ENCODE peak calls at places on chromosomes 2 and 18, in four cellular contexts. A is stimulated activated CD4-positive, alpha-beta T cell treated with anti-CD3 and anti-CD28 coated beads, Interleukin-15, amount 100 ng/mL, for 1 hour; Z is left lobe of liver; B is endothelial cell of umbilical vein. G is an unnamed sample.

GRCh38 chr2:26144031-26144430 is 28.9 kb upstream of the GAREM2 start:
- DNase-seq in B (no peak), Z (no peak), A (no peak), G (no peak)

GRCh38 chr2:227613272-227613660 is 1.4 kb downstream of the SCYGR3 start:
- DNase-seq in A (no peak), Z (no peak), B (no peak), G (no peak)

GRCh38 chr2:235857613-235858012 is 310.6 kb downstream of the GBX2 start:
- DNase-seq in Z (no peak), B (no peak), A (no peak), G (no peak)

GRCh38 chr2:65477590-65477989 is 45.2 kb upstream of the SPRED2 start:
- DNase-seq in A (no peak), Z (no peak), B (no peak), G (no peak)

GRCh38 chr2:240438810-240439697 is 3.6 kb downstream of the GPC1 start:
- DNase-seq in B (no peak), A (no peak), Z (no peak), G (peak; percentile 64)

GRCh38 chr2:225165052-225165451 is 122.8 kb upstream of the DOCK10 start:
- DNase-seq in Z (no peak), B (no peak), A (no peak), G (no peak)

GRCh38 chr2:2843969-2844548 is 513.0 kb upstream of the MYT1L start:
- DNase-seq in Z (no peak), A (no peak), B (no peak), G (peak; percentile 9)

GRCh38 chr18:28281400-28281799 is 104.5 kb upstream of the CDH2 start:
- DNase-seq in B (no peak), Z (no peak), A (no peak), G (no peak)

GRCh38 chr18:8548186-8548585 is 61.1 kb upstream of the RAB12 start:
- DNase-seq in B (no peak), Z (no peak), A (no peak), G (no peak)

GRCh38 chr2:162545254-162545653 is 201.3 kb downstream of the GCA start:
- DNase-seq in Z (no peak), A (no peak), B (no peak), G (no peak)

GRCh38 chr2:1117569-1117968 is 166.9 kb downstream of the SNTG2 start:
- DNase-seq in B (no peak), Z (no peak), A (no peak), G (no peak)

GRCh38 chr2:52113338-52113737 is 1081.4 kb upstream of the NRXN1 start:
- DNase-seq in Z (no peak), A (no peak), B (no peak), G (no peak)

GRCh38 chr2:157055660-157056199 is 201.8 kb upstream of the GALNT5 start:
- DNase-seq in Z (no peak), B (peak; percentile 61), A (no peak), G (no peak)

GRCh38 chr2:231250698-231251097 is 52.3 kb downstream of the ARMC9 start:
- DNase-seq in Z (no peak), A (no peak), B (no peak), G (no peak)

GRCh38 chr2:1476617-1477195 is 63.4 kb downstream of the TPO start:
- DNase-seq in A (no peak), Z (no peak), B (no peak), G (peak; percentile 72)

GRCh38 chr18:42814618-42815017 is 300.9 kb downstream of the RIT2 start:
- DNase-seq in A (no peak), Z (no peak), B (no peak), G (no peak)

GRCh38 chr2:189297446-189297845 is 117.9 kb upstream of the COL5A2 start:
- DNase-seq in B (no peak), Z (no peak), A (no peak), G (no peak)

GRCh38 chr2:240856151-240856980 is 12.3 kb upstream of the AGXT start:
- DNase-seq in B (no peak), Z (peak; percentile 95), A (no peak), G (no peak)

GRCh38 chr2:159797468-159798375 is at the start of gene CD302:
- DNase-seq in Z (peak; percentile 91), A (peak; percentile 16), B (peak; percentile 75), G (peak; percentile 86)

GRCh38 chr2:159738509-159739390 is 26.4 kb downstream of the MARCHF7 start:
- DNase-seq in Z (no peak), B (no peak), A (no peak), G (no peak)

GRCh38 chr2:112891333-112891950 is 19.5 kb upstream of the IL37 start:
- DNase-seq in Z (no peak), B (no peak), A (no peak), G (no peak)

GRCh38 chr2:68832161-68832869 is 38.9 kb downstream of the BMP10 start:
- DNase-seq in Z (no peak), B (peak; percentile 97), A (peak; percentile 6), G (no peak)

GRCh38 chr2:42835577-42836371 is 43.4 kb upstream of the HAAO start:
- DNase-seq in Z (peak; percentile 31), B (peak; percentile 72), A (no peak), G (peak; percentile 84)

GRCh38 chr2:74458957-74459290 is 686 bp downstream of the WBP1 start:
- DNase-seq in Z (no peak), B (no peak), A (no peak), G (no peak)

G was measured in suprapubic skin.